ENCODE peak calls at places on chromosome 11, in six cellular contexts. J is adrenal gland, F is RWPE1, X is foreskin fibroblast, L is right atrium auricular region, Z is SK-N-SH. O is an unnamed sample.

GRCh38 chr11:88231894-88232482 is 56.7 kb upstream of the RAB38 start:
- DNase-seq in J (peak), F (peak), X (peak), L (no peak), Z (peak), O (peak)

GRCh38 chr11:2553886-2554285 is 109.1 kb downstream of the KCNQ1 start:
- DNase-seq in J (no peak), F (no peak), X (no peak), L (no peak), Z (no peak), O (no peak)

GRCh38 chr11:9738126-9738525 is 74.2 kb downstream of the SWAP70 start:
- DNase-seq in J (no peak), F (no peak), X (no peak), L (no peak), Z (no peak), O (no peak)

GRCh38 chr11:12803086-12803826 is 129.0 kb downstream of the TEAD1 start:
- DNase-seq in J (no peak), F (no peak), X (peak), L (no peak), Z (no peak), O (no peak)

GRCh38 chr11:128927683-128928336 is 14.9 kb downstream of the TP53AIP1 start:
- DNase-seq in J (no peak), F (no peak), X (no peak), L (no peak), Z (no peak), O (no peak)

GRCh38 chr11:85682330-85683305 is 3.4 kb downstream of the CCDC89 start:
- DNase-seq in J (peak), F (no peak), X (peak), L (no peak), Z (peak), O (no peak)

GRCh38 chr11:76316726-76317125 is 64.2 kb downstream of the THAP12 start:
- DNase-seq in J (no peak), F (no peak), X (no peak), L (no peak), Z (no peak), O (no peak)

GRCh38 chr11:68743539-68743938 is 7.8 kb downstream of the TESMIN start:
- DNase-seq in J (no peak), F (no peak), X (no peak), L (no peak), Z (no peak), O (no peak)

GRCh38 chr11:68942751-68943271 is 38.0 kb downstream of the MRGPRD start:
- DNase-seq in J (no peak), F (no peak), X (no peak), L (no peak), Z (no peak), O (no peak)

GRCh38 chr11:1083621-1084551 is 9.2 kb downstream of the MUC2 start:
- DNase-seq in J (no peak), F (no peak), X (no peak), L (no peak), Z (no peak), O (peak)

GRCh38 chr11:2097998-2098690 is 41.0 kb downstream of the IGF2 start:
- DNase-seq in J (no peak), F (no peak), X (no peak), L (no peak), Z (no peak), O (no peak)

GRCh38 chr11:10900686-10901415 is 43.0 kb upstream of the ZBED5 start:
- DNase-seq in J (no peak), F (peak), X (peak), L (no peak), Z (no peak), O (no peak)

GRCh38 chr11:1706634-1707400 is 9.8 kb downstream of the KRTAP5-6 start:
- DNase-seq in J (no peak), F (no peak), X (no peak), L (no peak), Z (no peak), O (no peak)

GRCh38 chr11:111422494-111423249 is 43.6 kb upstream of the POU2AF1 start:
- DNase-seq in J (peak), F (no peak), X (peak), L (no peak), Z (peak), O (no peak)

GRCh38 chr11:65422633-65423515 is at the start of gene NEAT1:
- DNase-seq in J (peak), F (peak), X (peak), L (peak), Z (peak), O (peak)

GRCh38 chr11:48170840-48171233 is 45.8 kb upstream of the OR4B1 start:
- DNase-seq in J (no peak), F (no peak), X (peak), L (no peak), Z (no peak), O (no peak)

GRCh38 chr11:119683783-119684182 is 45.2 kb downstream of the NECTIN1 start:
- DNase-seq in J (no peak), F (no peak), X (no peak), L (no peak), Z (no peak), O (peak)

GRCh38 chr11:67248653-67249052 is 17.6 kb upstream of the GRK2 start:
- DNase-seq in J (peak), F (peak), X (peak), L (no peak), Z (no peak), O (peak)

GRCh38 chr11:3044004-3044403 is 13.2 kb downstream of the CARS1 start:
- DNase-seq in J (no peak), F (no peak), X (peak), L (no peak), Z (no peak), O (no peak)

GRCh38 chr11:103420593-103420992 is 311.4 kb downstream of the DYNC2H1 start:
- DNase-seq in J (no peak), F (no peak), X (peak), L (no peak), Z (no peak), O (no peak)

GRCh38 chr11:17498058-17498457 is 21.4 kb upstream of the ABCC8 start:
- DNase-seq in J (no peak), F (no peak), X (no peak), L (no peak), Z (no peak), O (no peak)

GRCh38 chr11:111870522-111870886 is 877 bp downstream of the ALG9 start:
- DNase-seq in J (no peak), F (no peak), X (no peak), L (no peak), Z (no peak), O (no peak)

GRCh38 chr11:117189191-117189940 is 9.8 kb upstream of the TAGLN start:
- DNase-seq in J (no peak), F (no peak), X (no peak), L (no peak), Z (no peak), O (no peak)

GRCh38 chr11:12358302-12359188 is 18.8 kb upstream of the PARVA start:
- DNase-seq in J (no peak), F (no peak), X (no peak), L (no peak), Z (no peak), O (no peak)

GRCh38 chr11:120645639-120646038 is 134.1 kb downstream of the GRIK4 start:
- DNase-seq in J (no peak), F (no peak), X (no peak), L (no peak), Z (no peak), O (no peak)

GRCh38 chr11:73233211-73233610 is 15.1 kb downstream of the P2RY2 start:
- DNase-seq in J (no peak), F (no peak), X (no peak), L (no peak), Z (peak), O (no peak)

GRCh38 chr11:62665075-62665629 is at the start of the genes C11orf98 and CSKMT:
- DNase-seq in J (peak), F (peak), X (peak), L (peak), Z (peak), O (no peak)

GRCh38 chr11:62664405-62665074 is 470 bp downstream of the C11orf98 start:
- DNase-seq in J (peak), F (peak), X (peak), L (no peak), Z (peak), O (no peak)

GRCh38 chr11:62665630-62666258 is 632 bp downstream of the CSKMT start:
- DNase-seq in J (peak), F (peak), X (peak), L (peak), Z (peak), O (no peak)

GRCh38 chr11:62667460-62667859 is 2.3 kb downstream of the CSKMT start:
- DNase-seq in J (no peak), F (no peak), X (no peak), L (no peak), Z (no peak), O (no peak)

GRCh38 chr11:62666259-62666926 is 1.3 kb downstream of the CSKMT start:
- DNase-seq in J (no peak), F (no peak), X (peak), L (no peak), Z (no peak), O (no peak)
- TF ChIP-seq CTCF in J (no peak), F (no peak), X (no peak), L (no peak), Z (no peak), O (no peak)

GRCh38 chr11:44387825-44388224 is 77.9 kb upstream of the ALX4 start:
- DNase-seq in J (no peak), F (no peak), X (no peak), L (no peak), Z (no peak), O (no peak)

GRCh38 chr11:44387415-44387814 is 77.5 kb upstream of the ALX4 start:
- DNase-seq in J (no peak), F (no peak), X (no peak), L (no peak), Z (no peak), O (no peak)

GRCh38 chr11:44389963-44390605 is 80.1 kb upstream of the ALX4 start:
- DNase-seq in J (no peak), F (no peak), X (no peak), L (no peak), Z (no peak), O (no peak)

GRCh38 chr11:44383246-44383645 is 73.3 kb upstream of the ALX4 start:
- DNase-seq in J (no peak), F (no peak), X (no peak), L (no peak), Z (no peak), O (no peak)

DNA sequence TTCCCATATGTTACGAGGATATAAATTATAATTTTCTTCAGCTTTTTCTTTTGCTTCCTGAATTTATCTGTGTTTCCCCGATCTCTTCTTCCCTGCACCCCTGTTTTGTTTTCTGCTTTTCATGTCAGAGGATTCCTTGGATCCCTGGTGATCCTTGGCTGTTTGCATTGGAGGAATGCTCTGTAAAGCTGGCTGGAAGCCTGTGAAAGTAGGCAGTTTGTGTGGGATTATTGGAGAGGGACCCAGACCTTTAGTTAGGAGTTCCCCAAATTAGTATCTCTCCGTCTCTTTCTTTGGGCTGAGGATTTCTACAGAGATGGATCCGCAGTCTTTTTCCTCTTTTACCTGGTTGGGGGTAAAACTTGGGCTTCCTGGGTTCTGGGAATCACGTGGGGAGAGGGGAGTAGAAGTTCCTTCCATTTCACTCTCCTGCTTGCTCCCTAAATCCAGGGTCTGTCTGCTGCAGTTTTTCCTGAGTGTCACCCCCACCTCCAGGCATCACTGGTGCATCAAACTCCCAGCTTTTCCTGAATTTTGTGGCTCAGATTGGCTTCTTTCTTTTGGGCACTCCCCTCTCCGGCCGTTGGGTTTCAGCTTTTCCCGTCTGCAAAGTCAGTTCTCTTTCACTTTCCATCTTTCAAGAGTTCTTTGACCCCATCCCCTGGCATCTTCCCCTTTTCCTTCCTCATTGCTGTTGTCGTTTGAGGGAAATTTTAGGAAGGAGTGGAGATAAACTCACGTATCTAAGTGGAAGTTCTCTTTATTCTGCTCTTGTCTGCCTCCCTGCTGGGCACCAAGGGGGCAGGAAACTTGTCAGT is 79.1 kb upstream of the ALX4 start:
- DNase-seq in J (no peak), F (no peak), X (no peak), L (no peak), Z (no peak), O (no peak)
- TF ChIP-seq CTCF in J (no peak), F (no peak), X (no peak), L (no peak), Z (no peak), O (no peak)

GRCh38 chr11:64000026-64000739 is 13.9 kb downstream of the OTUB1 start:
- DNase-seq in J (peak), F (peak), X (peak), L (peak), Z (peak), O (no peak)
- TF ChIP-seq CTCF in J (peak), F (peak), X (peak), L (peak), Z (no peak), O (no peak)

DNA sequence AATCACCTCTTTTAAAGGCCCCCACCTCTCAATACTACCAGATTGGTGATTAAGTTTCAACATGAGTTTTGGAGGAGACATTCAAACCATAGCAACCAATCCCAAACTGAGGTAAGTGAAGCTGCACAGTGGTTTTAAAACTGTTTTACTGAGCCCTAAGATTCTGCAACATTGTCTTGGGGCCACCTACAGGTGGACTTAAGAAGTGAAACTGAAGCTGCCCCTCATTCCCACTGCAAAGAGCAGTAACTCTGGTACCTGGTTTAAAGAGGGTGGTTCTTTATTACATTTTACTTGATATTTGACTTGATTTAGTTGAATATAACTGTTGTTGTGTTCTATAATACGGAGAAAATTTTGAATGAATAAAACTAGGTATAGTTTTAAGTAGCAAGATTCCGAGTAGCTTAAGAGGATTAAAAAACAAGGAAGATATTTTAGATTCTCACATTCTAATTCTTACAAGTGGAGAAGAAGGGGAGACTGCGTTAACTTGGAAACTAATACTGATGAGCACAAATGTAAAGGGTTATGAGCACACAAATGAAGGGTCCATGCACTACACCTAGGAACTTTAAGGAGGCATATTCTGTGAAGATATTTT is 26.7 kb downstream of the SYT9 start:
- DNase-seq in J (no peak), F (peak), X (peak), L (no peak), Z (peak), O (no peak)
- TF ChIP-seq CTCF in J (peak), F (peak), X (peak), L (peak), Z (peak), O (peak)

GRCh38 chr11:21928834-21929233 is 264.1 kb upstream of the ANO5 start:
- DNase-seq in J (no peak), F (no peak), X (no peak), L (no peak), Z (no peak), O (no peak)

GRCh38 chr11:21931436-21932101 is 261.3 kb upstream of the ANO5 start:
- DNase-seq in J (no peak), F (no peak), X (no peak), L (no peak), Z (no peak), O (no peak)

GRCh38 chr11:21927628-21928027 is 265.3 kb upstream of the ANO5 start:
- DNase-seq in J (no peak), F (no peak), X (no peak), L (no peak), Z (no peak), O (no peak)

DNA sequence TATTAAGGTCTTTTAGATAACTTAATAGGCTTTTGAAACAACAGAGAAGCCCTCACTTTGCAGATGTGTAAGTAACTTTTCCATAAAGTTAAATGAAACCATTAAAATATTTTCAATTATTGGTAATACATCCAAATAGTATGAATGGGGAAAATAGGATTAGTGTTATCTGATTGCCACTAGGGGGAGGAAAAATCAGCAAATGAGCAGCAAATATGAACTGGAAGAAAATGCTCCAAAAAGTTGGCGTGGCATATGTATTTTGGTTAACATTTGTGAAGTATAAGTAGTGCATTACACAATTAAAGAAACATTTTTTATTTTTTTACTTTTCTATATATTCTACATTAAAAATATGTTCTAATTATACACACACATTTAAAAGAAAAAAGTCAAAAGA is 259.8 kb upstream of the ANO5 start:
- DNase-seq in J (no peak), F (peak), X (no peak), L (no peak), Z (peak), O (no peak)
- TF ChIP-seq CTCF in J (peak), F (peak), X (peak), L (peak), Z (peak), O (peak)

GRCh38 chr11:115503083-115503885 is 931 bp downstream of the CADM1 start:
- DNase-seq in J (peak), F (no peak), X (peak), L (peak), Z (peak), O (no peak)
- TF ChIP-seq CTCF in J (peak), F (peak), X (peak), L (peak), Z (peak), O (peak)

O was measured in LNCaP clone FGC.